ENCODE peak calls at places on chromosome 2, in six cellular contexts. Q is CD8-positive, alpha-beta T cell; Y is AG04450; G is spleen; O is dorsolateral prefrontal cortex; A is mammary epithelial cell. K is an unnamed sample.

GRCh38 chr2:8416172-8416571 is 265.7 kb upstream of the ID2 start:
- DNase-seq in Q (no peak), Y (no peak), G (no peak), O (no peak), A (no peak), K (no peak)

GRCh38 chr2:190578158-190579057 is 43.9 kb upstream of the NEMP2 start:
- DNase-seq in Q (peak; percentile 13), Y (no peak), G (no peak), O (peak; percentile 45), A (peak; percentile 81), K (no peak)

GRCh38 chr2:135023886-135024285 is 23.4 kb downstream of the MAP3K19 start:
- DNase-seq in Q (no peak), Y (no peak), G (no peak), O (no peak), A (no peak), K (no peak)

GRCh38 chr2:152564754-152565551 is 152.3 kb downstream of the PRPF40A start:
- DNase-seq in Q (no peak), Y (no peak), G (no peak), O (no peak), A (no peak), K (no peak)

GRCh38 chr2:180000434-180000833 is 6.7 kb downstream of the CWC22 start:
- DNase-seq in Q (no peak), Y (no peak), G (no peak), O (no peak), A (peak; percentile 20), K (no peak)

GRCh38 chr2:144553379-144553778 is 33.5 kb upstream of the ZEB2 start:
- DNase-seq in Q (no peak), Y (peak; percentile 79), G (no peak), O (no peak), A (peak; percentile 82), K (no peak)

GRCh38 chr2:36452279-36452678 is 96.7 kb downstream of the CRIM1 start:
- DNase-seq in Q (no peak), Y (no peak), G (no peak), O (no peak), A (no peak), K (no peak)

GRCh38 chr2:172458561-172459124 is 31.3 kb downstream of the ITGA6 start:
- DNase-seq in Q (no peak), Y (no peak), G (no peak), O (no peak), A (no peak), K (no peak)

GRCh38 chr2:142796161-142796560 is 81.3 kb upstream of the KYNU start:
- DNase-seq in Q (no peak), Y (no peak), G (no peak), O (no peak), A (no peak), K (no peak)

GRCh38 chr2:110820128-110820527 is 87.8 kb downstream of the ACOXL start:
- DNase-seq in Q (no peak), Y (no peak), G (no peak), O (no peak), A (no peak), K (no peak)

GRCh38 chr2:7813541-7814310 is 868.1 kb upstream of the ID2 start:
- DNase-seq in Q (no peak), Y (no peak), G (no peak), O (no peak), A (peak; percentile 25), K (no peak)

GRCh38 chr2:231227309-231228162 is 29.1 kb downstream of the ARMC9 start:
- DNase-seq in Q (peak; percentile 10), Y (peak; percentile 33), G (no peak), O (peak; percentile 57), A (peak; percentile 65), K (peak; percentile 61)

GRCh38 chr2:160029270-160029628 is 33.2 kb downstream of the PLA2R1 start:
- DNase-seq in Q (no peak), Y (no peak), G (no peak), O (no peak), A (no peak), K (no peak)

GRCh38 chr2:165274698-165275097 is 35.5 kb downstream of the SCN2A start:
- DNase-seq in Q (no peak), Y (no peak), G (no peak), O (no peak), A (no peak), K (peak; percentile 77)

GRCh38 chr2:166494140-166494544 is at the start of gene SCN7A:
- DNase-seq in Q (no peak), Y (peak; percentile 67), G (peak; percentile 69), O (peak; percentile 58), A (no peak), K (peak; percentile 36)

GRCh38 chr2:100114011-100114433 is 28.4 kb downstream of the AFF3 start:
- DNase-seq in Q (no peak), Y (no peak), G (no peak), O (no peak), A (no peak), K (no peak)

GRCh38 chr2:11022874-11023273 is 111.1 kb downstream of the KCNF1 start:
- DNase-seq in Q (no peak), Y (no peak), G (no peak), O (no peak), A (peak; percentile 19), K (no peak)

GRCh38 chr2:217899231-217900009 is 103.4 kb downstream of the TNS1 start:
- DNase-seq in Q (no peak), Y (peak; percentile 59), G (no peak), O (no peak), A (peak; percentile 76), K (peak; percentile 91)

GRCh38 chr2:17540813-17541513 is 467 bp downstream of the VSNL1 start:
- DNase-seq in Q (no peak), Y (no peak), G (no peak), O (no peak), A (no peak), K (no peak)

GRCh38 chr2:88561646-88562388 is 65.4 kb downstream of the EIF2AK3 start:
- DNase-seq in Q (no peak), Y (no peak), G (no peak), O (no peak), A (no peak), K (no peak)

GRCh38 chr2:32399221-32399620 is 42.4 kb downstream of the BIRC6 start:
- DNase-seq in Q (no peak), Y (no peak), G (no peak), O (no peak), A (no peak), K (no peak)

GRCh38 chr2:149527998-149528775 is 59.4 kb downstream of the MMADHC start:
- DNase-seq in Q (no peak), Y (no peak), G (no peak), O (no peak), A (no peak), K (no peak)

GRCh38 chr2:54325148-54325547 is 69.1 kb upstream of the TSPYL6 start:
- DNase-seq in Q (no peak), Y (no peak), G (no peak), O (no peak), A (no peak), K (no peak)

GRCh38 chr2:95760839-95761525 is 169.2 kb downstream of the TRIM43 start:
- DNase-seq in Q (no peak), Y (peak; percentile 46), G (no peak), O (peak; percentile 37), A (peak; percentile 71), K (peak; percentile 50)

GRCh38 chr2:209472386-209472832 is 48.6 kb downstream of the MAP2 start:
- DNase-seq in Q (no peak), Y (no peak), G (no peak), O (no peak), A (peak; percentile 79), K (no peak)

GRCh38 chr2:43326116-43326825 is 99.9 kb upstream of the ZFP36L2 start:
- DNase-seq in Q (no peak), Y (no peak), G (no peak), O (no peak), A (no peak), K (no peak)

GRCh38 chr2:96116424-96116878 is at the start of gene ADRA2B:
- DNase-seq in Q (peak; percentile 74), Y (no peak), G (peak; percentile 89), O (no peak), A (peak; percentile 74), K (peak; percentile 76)

GRCh38 chr2:62265116-62265515 is 69.2 kb downstream of the B3GNT2 start:
- DNase-seq in Q (no peak), Y (no peak), G (no peak), O (no peak), A (no peak), K (no peak)

GRCh38 chr2:49270091-49270490 is 115.8 kb upstream of the FSHR start:
- DNase-seq in Q (no peak), Y (no peak), G (no peak), O (no peak), A (no peak), K (no peak)

GRCh38 chr2:18178736-18179349 is 300.4 kb downstream of the KCNS3 start:
- DNase-seq in Q (no peak), Y (peak; percentile 15), G (no peak), O (no peak), A (peak; percentile 26), K (no peak)

GRCh38 chr2:174972924-174973323 is 32.3 kb downstream of the CHN1 start:
- DNase-seq in Q (no peak), Y (peak; percentile 26), G (no peak), O (no peak), A (peak; percentile 42), K (no peak)

GRCh38 chr2:179129574-179130238 is 79.8 kb upstream of the CCDC141 start:
- DNase-seq in Q (no peak), Y (no peak), G (no peak), O (no peak), A (no peak), K (no peak)

DNA sequence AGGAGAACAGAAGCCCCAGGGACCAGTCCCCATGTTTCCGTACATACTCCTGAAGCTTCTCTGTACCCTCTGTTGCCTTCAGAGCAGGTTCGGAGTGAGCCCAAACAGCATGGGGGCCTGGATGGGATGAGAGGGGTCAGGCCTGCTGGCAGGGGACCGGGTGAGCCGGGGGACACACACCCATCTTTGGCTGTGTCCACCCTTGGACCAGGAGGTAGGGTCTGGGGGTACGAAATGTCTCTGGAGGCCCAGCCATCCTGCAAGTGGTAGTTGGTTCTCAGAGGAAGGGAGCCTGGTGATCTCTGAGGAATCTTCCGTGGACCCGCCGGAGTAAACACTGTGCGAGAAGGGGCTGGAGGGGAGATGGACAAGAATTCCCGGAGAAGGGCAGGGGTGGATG is 15.3 kb downstream of the FBLN7 start:
- DNase-seq in Q (no peak), Y (no peak), G (no peak), O (no peak), A (no peak), K (no peak)
- H3K27ac ChIP-seq in Q (no peak overlapping the region), Y (no peak overlapping the region), G (no peak overlapping the region), O (no peak overlapping the region), A (no peak overlapping the region), K (no peak overlapping the region)

GRCh38 chr2:64325852-64326577 is 127.9 kb upstream of the LGALSL start:
- DNase-seq in Q (peak; percentile 27), Y (no peak), G (no peak), O (no peak), A (peak; percentile 74), K (no peak)
- H3K4me3 ChIP-seq in Q (no peak overlapping the region), Y (no peak overlapping the region), G (no peak overlapping the region), O (no peak overlapping the region), A (no peak overlapping the region), K (no peak overlapping the region)

GRCh38 chr2:273338-273737 is 8.6 kb downstream of the ACP1 start:
- DNase-seq in Q (no peak), Y (no peak), G (no peak), O (no peak), A (no peak), K (no peak)
- H3K27me3 ChIP-seq in Q (no peaks in the 10 kb centered on the region), Y (no peaks in the 10 kb centered on the region), G (no peaks in the 10 kb centered on the region), O (no peaks in the 10 kb centered on the region), A (no peaks in the 10 kb centered on the region), K (no peaks in the 10 kb centered on the region)

GRCh38 chr2:6782523-6783061 is 83.1 kb downstream of the CMPK2 start:
- DNase-seq in Q (no peak), Y (no peak), G (no peak), O (no peak), A (no peak), K (no peak)
- H3K27ac ChIP-seq in Q (no peak overlapping the region), Y (no peak overlapping the region), G (no peak overlapping the region), O (no peak overlapping the region), A (no peak overlapping the region), K (no peak overlapping the region)

K was measured in aorta.